ENCODE peak calls at places on chromosomes 4 and X, in six cellular contexts. R is heart right ventricle, V is thyroid gland, T is ovary, F is fibroblast of lung, G is adipocyte. P is an unnamed sample.
A peak's percentile ranks its signal among the peaks of the same experiment; 100 is the strongest.

GRCh38 chrX:10393899-10394298 is 226.5 kb downstream of the MID1 start:
- DNase-seq in G (no peak), V (no peak), R (no peak), F (no peak), T (no peak), P (no peak)

GRCh38 chr4:75723117-75723801 is 1.1 kb upstream of the USO1 start:
- DNase-seq in G (peak; percentile 77), F (no peak), V (no peak), T (no peak), R (no peak), P (no peak)

GRCh38 chrX:24231169-24231568 is 81.6 kb downstream of the ZFX start:
- DNase-seq in T (no peak), V (no peak), R (peak; percentile 35), F (peak; percentile 87), G (peak; percentile 69), P (no peak)

GRCh38 chr4:7306986-7307385 is 114.6 kb downstream of the SORCS2 start:
- DNase-seq in V (no peak), R (no peak), F (no peak), G (no peak), T (no peak), P (no peak)

GRCh38 chr4:39514888-39515401 is 12.3 kb downstream of the UGDH start:
- DNase-seq in F (peak; percentile 63), G (peak; percentile 55), V (peak; percentile 18), T (peak; percentile 35), R (no peak), P (no peak)

GRCh38 chrX:109954333-109954732 is 48.6 kb upstream of the TMEM164 start:
- DNase-seq in T (no peak), G (no peak), F (no peak), R (no peak), V (no peak), P (peak; percentile 20)

GRCh38 chrX:153903991-153904957 is at the start of gene AVPR2:
- DNase-seq in F (no peak), T (no peak), R (peak; percentile 40), V (no peak), G (no peak), P (no peak)

GRCh38 chr4:39427477-39428119 is 20.9 kb downstream of the KLB start:
- DNase-seq in G (no peak), T (no peak), F (no peak), R (no peak), V (no peak), P (no peak)

GRCh38 chrX:153766098-153766817 is 2.2 kb downstream of the PLXNB3 start:
- DNase-seq in T (no peak), V (no peak), F (peak; percentile 67), R (no peak), G (peak; percentile 74), P (no peak)

GRCh38 chr4:55359397-55359916 is 13.4 kb downstream of the SRD5A3 start:
- DNase-seq in T (no peak), V (no peak), R (peak; percentile 43), G (peak; percentile 30), F (no peak), P (peak; percentile 70)
- H3K4me1 ChIP-seq in T (peaks cover 9% of the 10 kb centered on the region), V (no peaks in the 10 kb centered on the region), R (peaks cover 18% of the 10 kb centered on the region), G (peaks cover 44% of the 10 kb centered on the region), F (peaks cover 17% of the 10 kb centered on the region), P (peaks cover 32% of the 10 kb centered on the region)

GRCh38 chr4:77804471-77804870 is 14.7 kb downstream of the CNOT6L start:
- DNase-seq in T (no peak), G (peak; percentile 43), V (no peak), R (no peak), F (peak; percentile 39), P (no peak)

GRCh38 chr4:77802406-77802805 is 16.8 kb downstream of the CNOT6L start:
- DNase-seq in G (no peak), V (no peak), R (no peak), T (no peak), F (no peak), P (no peak)

GRCh38 chr4:77801260-77801608 is 17.9 kb downstream of the CNOT6L start:
- DNase-seq in F (no peak), R (no peak), G (no peak), T (no peak), V (no peak), P (no peak)

GRCh38 chr4:77800483-77801259 is 18.5 kb downstream of the CNOT6L start:
- DNase-seq in R (peak; percentile 11), T (no peak), V (no peak), G (peak; percentile 39), F (peak; percentile 42), P (no peak)

GRCh38 chr4:77805802-77806201 is 13.4 kb downstream of the CNOT6L start:
- DNase-seq in R (no peak), F (no peak), G (no peak), V (no peak), T (no peak), P (no peak)
- H3K4me1 ChIP-seq in R (peaks cover 46% of the 10 kb centered on the region), F (peaks cover 4% of the 10 kb centered on the region), G (peaks cover 11% of the 10 kb centered on the region), V (peaks cover 28% of the 10 kb centered on the region), T (peaks cover 4% of the 10 kb centered on the region), P (no peaks in the 10 kb centered on the region)

GRCh38 chr4:155692361-155692760 is 25.7 kb downstream of the GUCY1A1 start:
- DNase-seq in V (no peak), T (no peak), G (no peak), R (no peak), F (no peak), P (no peak)
- H3K4me1 ChIP-seq in V (peaks cover 3% of the 10 kb centered on the region), T (no peaks in the 10 kb centered on the region), G (peaks cover 7% of the 10 kb centered on the region), R (peaks cover 78% of the 10 kb centered on the region), F (no peaks in the 10 kb centered on the region), P (peaks cover 17% of the 10 kb centered on the region)

GRCh38 chrX:68832516-68833447 is 4.0 kb downstream of the EFNB1 start:
- DNase-seq in F (no peak), G (no peak), V (no peak), T (peak; percentile 25), R (no peak), P (no peak)

GRCh38 chrX:68832101-68832416 is 3.2 kb downstream of the EFNB1 start:
- DNase-seq in F (peak; percentile 75), G (peak; percentile 84), T (peak; percentile 51), V (peak; percentile 64), R (no peak), P (peak; percentile 78)

GRCh38 chrX:68834371-68835103 is 5.7 kb downstream of the EFNB1 start:
- DNase-seq in F (no peak), R (no peak), G (no peak), T (peak; percentile 8), V (peak; percentile 46), P (no peak)

GRCh38 chrX:68833855-68834331 is 5.1 kb downstream of the EFNB1 start:
- DNase-seq in T (peak; percentile 2), F (no peak), R (no peak), V (no peak), G (no peak), P (no peak)

GRCh38 chrX:68833448-68833805 is 4.6 kb downstream of the EFNB1 start:
- DNase-seq in G (no peak), R (no peak), F (no peak), V (no peak), T (peak; percentile 5), P (no peak)
- H3K4me1 ChIP-seq in G (no peaks in the 10 kb centered on the region), R (peaks cover 34% of the 10 kb centered on the region), F (no peaks in the 10 kb centered on the region), V (peaks cover 4% of the 10 kb centered on the region), T (peaks cover 1% of the 10 kb centered on the region), P (peaks cover 5% of the 10 kb centered on the region)

GRCh38 chr4:54063224-54063623 is 1.2 kb downstream of the CHIC2 start:
- DNase-seq in R (no peak), T (no peak), V (no peak), G (peak; percentile 76), F (peak; percentile 40), P (no peak)

GRCh38 chr4:54064317-54065275 is at the start of gene CHIC2:
- DNase-seq in R (peak; percentile 95), G (peak; percentile 98), F (peak; percentile 93), V (peak; percentile 96), T (peak; percentile 97), P (peak; percentile 95)

GRCh38 chr4:54062392-54062791 is 2.0 kb downstream of the CHIC2 start:
- DNase-seq in F (no peak), R (no peak), G (no peak), T (no peak), V (no peak), P (no peak)

GRCh38 chr4:54065282-54066087 is 1.1 kb upstream of the CHIC2 start:
- DNase-seq in G (peak; percentile 60), T (no peak), R (no peak), V (no peak), F (no peak), P (no peak)

GRCh38 chr4:54063737-54064316 is 578 bp downstream of the CHIC2 start:
- DNase-seq in R (peak; percentile 27), G (peak; percentile 49), F (no peak), V (peak; percentile 36), T (peak; percentile 67), P (peak; percentile 73)
- H3K4me1 ChIP-seq in R (peaks cover 66% of the 10 kb centered on the region), G (peaks cover 60% of the 10 kb centered on the region), F (peaks cover 16% of the 10 kb centered on the region), V (peaks cover 31% of the 10 kb centered on the region), T (peaks cover 4% of the 10 kb centered on the region), P (peaks cover 31% of the 10 kb centered on the region)

DNA sequence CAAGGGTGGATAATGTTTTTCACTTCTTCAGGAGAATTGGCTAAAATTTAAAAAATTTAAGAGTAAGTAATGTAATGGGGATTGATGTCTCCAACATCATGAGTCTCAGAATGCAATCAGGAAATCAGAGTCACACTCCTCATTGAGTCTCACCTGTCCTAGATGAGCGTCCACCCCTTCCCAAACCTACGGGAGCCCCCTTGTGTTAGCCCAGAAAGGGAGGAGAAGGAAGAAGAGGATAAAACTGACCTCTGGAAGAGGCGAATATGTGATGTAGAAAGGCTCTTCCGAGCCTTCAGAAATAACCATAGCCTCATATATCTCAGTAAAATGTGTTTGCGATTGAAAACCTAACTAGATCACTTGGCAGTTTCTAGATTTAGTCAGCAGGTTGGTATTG is 157.1 kb downstream of the DCLK2 start:
- DNase-seq in R (no peak), T (no peak), V (no peak), G (no peak), F (no peak), P (no peak)
- H3K4me1 ChIP-seq in R (peaks cover 35% of the 10 kb centered on the region), T (no peaks in the 10 kb centered on the region), V (peaks cover 14% of the 10 kb centered on the region), G (peaks cover 31% of the 10 kb centered on the region), F (peaks cover 41% of the 10 kb centered on the region), P (peaks cover 52% of the 10 kb centered on the region)

GRCh38 chrX:139200346-139200745 is 330.2 kb upstream of the F9 start:
- DNase-seq in R (no peak), V (no peak), T (no peak), G (no peak), F (no peak), P (no peak)
- H3K4me1 ChIP-seq in R (peaks cover under 1% of the 10 kb centered on the region), V (no peaks in the 10 kb centered on the region), T (no peaks in the 10 kb centered on the region), G (no peaks in the 10 kb centered on the region), F (no peaks in the 10 kb centered on the region), P (no peaks in the 10 kb centered on the region)

DNA sequence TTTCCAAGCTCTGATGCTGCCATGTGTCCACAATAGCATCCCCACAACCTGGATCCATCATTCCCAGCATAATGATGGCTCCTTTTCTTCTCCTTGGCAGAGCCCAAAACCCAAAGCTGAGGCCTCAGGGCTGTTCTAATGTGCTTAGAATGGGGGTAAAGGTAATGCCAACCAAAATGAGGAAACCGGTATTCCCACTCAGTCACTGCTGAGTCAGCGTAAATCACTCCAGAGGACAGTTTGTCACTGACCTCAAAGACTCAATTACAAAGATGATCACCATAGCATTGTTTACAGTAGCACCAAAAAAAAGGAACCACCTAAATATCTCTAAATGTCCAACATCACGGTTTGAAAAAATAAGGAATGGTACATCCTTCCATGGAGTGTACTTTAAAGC is 41.2 kb downstream of the OTOP1 start:
- DNase-seq in T (no peak), R (no peak), V (no peak), G (no peak), F (no peak), P (no peak)
- H3K4me1 ChIP-seq in T (no peaks in the 10 kb centered on the region), R (no peaks in the 10 kb centered on the region), V (no peaks in the 10 kb centered on the region), G (no peaks in the 10 kb centered on the region), F (no peaks in the 10 kb centered on the region), P (no peaks in the 10 kb centered on the region)

P was measured in tibial artery.